ENCODE peak calls at places on chromosomes 5 and 9, in nine cellular contexts. Y is stomach; P is left cardiac atrium; E is stimulated activated CD4-positive, alpha-beta T cell treated with anti-CD3 and anti-CD28 coated beads, Interleukin-2, amount 100 ng/mL, for 24 hours; O is GDM1; M is fibroblast of the conjunctiva; W is Daoy; F is islet precursor cell; C is tibial artery. X is an unnamed sample.

GRCh38 chr5:30831123-30831522 is 362.4 kb upstream of the CDH6 start:
- DNase-seq in Y (no peak), P (no peak), E (no peak), O (no peak), M (no peak), W (no peak), F (no peak), C (no peak), X (no peak)

GRCh38 chr9:17521456-17521855 is 57.4 kb upstream of the SH3GL2 start:
- DNase-seq in Y (no peak), P (no peak), E (no peak), O (no peak), M (no peak), W (no peak), F (no peak), C (no peak), X (no peak)

GRCh38 chr5:11322133-11322532 is 561.1 kb upstream of the DAP start:
- DNase-seq in Y (no peak), P (no peak), E (no peak), O (no peak), M (no peak), W (no peak), F (no peak), C (no peak), X (no peak)

GRCh38 chr5:138716456-138716924 is 36.7 kb upstream of the CTNNA1 start:
- DNase-seq in Y (no peak), P (no peak), E (no peak), O (no peak), M (no peak), W (peak), F (peak), C (no peak), X (no peak)

GRCh38 chr5:101590384-101590783 is 687.3 kb upstream of the ST8SIA4 start:
- DNase-seq in Y (no peak), P (no peak), E (no peak), O (no peak), M (no peak), W (no peak), F (no peak), C (no peak), X (no peak)

GRCh38 chr5:65762234-65762633 is 40.2 kb downstream of the NLN start:
- DNase-seq in Y (no peak), P (no peak), E (no peak), O (no peak), M (no peak), W (peak), F (no peak), C (no peak), X (no peak)

GRCh38 chr9:21174671-21175070 is 8.2 kb upstream of the IFNA21 start:
- DNase-seq in Y (no peak), P (no peak), E (no peak), O (no peak), M (no peak), W (no peak), F (no peak), C (no peak), X (no peak)

GRCh38 chr9:136373300-136374182 is at the start of gene CARD9:
- DNase-seq in Y (no peak), P (no peak), E (no peak), O (no peak), M (no peak), W (no peak), F (no peak), C (peak), X (no peak)

GRCh38 chr9:13896922-13897835 is 416.8 kb downstream of the NFIB start:
- DNase-seq in Y (no peak), P (no peak), E (no peak), O (no peak), M (no peak), W (no peak), F (no peak), C (no peak), X (no peak)

GRCh38 chr5:179405426-179406030 is 60.3 kb upstream of the ADAMTS2 start:
- DNase-seq in Y (no peak), P (no peak), E (no peak), O (no peak), M (no peak), W (no peak), F (peak), C (no peak), X (no peak)

GRCh38 chr5:98109561-98110006 is 663.9 kb upstream of the RGMB start:
- DNase-seq in Y (no peak), P (no peak), E (no peak), O (no peak), M (no peak), W (peak), F (no peak), C (no peak), X (no peak)

GRCh38 chr5:125227333-125228075 is 481.1 kb upstream of the ZNF608 start:
- DNase-seq in Y (no peak), P (no peak), E (no peak), O (no peak), M (no peak), W (peak), F (peak), C (no peak), X (no peak)

GRCh38 chr9:112838342-112838741 is 52.3 kb downstream of the SLC46A2 start:
- DNase-seq in Y (no peak), P (no peak), E (no peak), O (no peak), M (no peak), W (no peak), F (no peak), C (no peak), X (no peak)

GRCh38 chr5:79181419-79182022 is 54.4 kb upstream of the JMY start:
- DNase-seq in Y (no peak), P (no peak), E (no peak), O (no peak), M (no peak), W (no peak), F (no peak), C (no peak), X (no peak)

GRCh38 chr5:118956727-118957126 is 31.6 kb downstream of the DTWD2 start:
- DNase-seq in Y (no peak), P (no peak), E (no peak), O (no peak), M (peak), W (no peak), F (no peak), C (no peak), X (peak)

GRCh38 chr5:175027390-175027789 is 303.0 kb downstream of the MSX2 start:
- DNase-seq in Y (no peak), P (no peak), E (no peak), O (no peak), M (no peak), W (peak), F (no peak), C (no peak), X (no peak)

GRCh38 chr5:122699226-122699625 is 75.7 kb upstream of the SNX2 start:
- DNase-seq in Y (no peak), P (no peak), E (no peak), O (no peak), M (no peak), W (no peak), F (no peak), C (no peak), X (no peak)

GRCh38 chr5:111278824-111279504 is 54.8 kb downstream of the CAMK4 start:
- DNase-seq in Y (peak), P (peak), E (peak), O (peak), M (peak), W (peak), F (peak), C (peak), X (no peak)

GRCh38 chr5:34583167-34583566 is 73.0 kb upstream of the RAI14 start:
- DNase-seq in Y (no peak), P (no peak), E (no peak), O (no peak), M (no peak), W (no peak), F (no peak), C (no peak), X (no peak)

GRCh38 chr5:150293091-150293941 is 3.7 kb upstream of the CAMK2A start:
- DNase-seq in Y (no peak), P (no peak), E (no peak), O (no peak), M (no peak), W (no peak), F (no peak), C (no peak), X (no peak)

GRCh38 chr5:41148448-41148847 is 64.9 kb downstream of the C6 start:
- DNase-seq in Y (no peak), P (no peak), E (no peak), O (no peak), M (no peak), W (no peak), F (no peak), C (peak), X (no peak)

GRCh38 chr9:120532475-120532874 is 47.5 kb downstream of the CDK5RAP2 start:
- DNase-seq in Y (peak), P (peak), E (no peak), O (no peak), M (peak), W (peak), F (peak), C (peak), X (no peak)

GRCh38 chr5:122097391-122097790 is 19.3 kb upstream of the LOX start:
- DNase-seq in Y (no peak), P (no peak), E (no peak), O (no peak), M (no peak), W (no peak), F (no peak), C (no peak), X (no peak)

GRCh38 chr9:97695390-97695789 is 1.8 kb downstream of the XPA start:
- DNase-seq in Y (no peak), P (no peak), E (no peak), O (no peak), M (no peak), W (no peak), F (no peak), C (no peak), X (no peak)

GRCh38 chr5:14417792-14418765 is 163.5 kb upstream of the OTULINL start:
- DNase-seq in Y (no peak), P (no peak), E (no peak), O (no peak), M (no peak), W (no peak), F (peak), C (no peak), X (no peak)

GRCh38 chr9:98495530-98495929 is 213.2 kb downstream of the GABBR2 start:
- DNase-seq in Y (no peak), P (no peak), E (no peak), O (no peak), M (no peak), W (peak), F (no peak), C (no peak), X (no peak)

GRCh38 chr9:129773262-129774048 is 20.6 kb upstream of the PTGES start:
- DNase-seq in Y (peak), P (no peak), E (no peak), O (no peak), M (no peak), W (peak), F (no peak), C (peak), X (no peak)

GRCh38 chr9:95565982-95566381 is 49.2 kb upstream of the PTCH1 start:
- DNase-seq in Y (no peak), P (no peak), E (no peak), O (no peak), M (no peak), W (no peak), F (no peak), C (no peak), X (no peak)

GRCh38 chr5:147391781-147392180 is 118.1 kb downstream of the DPYSL3 start:
- DNase-seq in Y (peak), P (peak), E (no peak), O (no peak), M (peak), W (peak), F (peak), C (peak), X (no peak)

GRCh38 chr9:6827370-6827949 is 69.7 kb downstream of the KDM4C start:
- DNase-seq in Y (no peak), P (no peak), E (peak), O (peak), M (peak), W (peak), F (no peak), C (no peak), X (peak)

GRCh38 chr5:150068961-150069618 is 17.3 kb downstream of the CSF1R start:
- DNase-seq in Y (no peak), P (no peak), E (no peak), O (no peak), M (no peak), W (no peak), F (peak), C (no peak), X (no peak)

GRCh38 chr5:19140276-19140675 is 847.7 kb downstream of the CDH18 start:
- DNase-seq in Y (no peak), P (no peak), E (no peak), O (no peak), M (no peak), W (peak), F (no peak), C (no peak), X (no peak)

X was measured in SHP77 treated with DMSO at 0.1 percent for 48 hours.